ENCODE peak calls at places on chromosomes 3 and 15, in six cellular contexts. O, G, P, Z, W and J are unnamed samples.

GRCh38 chr3:187777331-187778046 is 32.2 kb upstream of the BCL6 start:
- DNase-seq in O (peak), G (no peak), P (no peak), Z (no peak), W (peak), J (peak)

GRCh38 chr3:69391554-69391953 is 5.7 kb upstream of the FRMD4B start:
- DNase-seq in O (no peak), G (no peak), P (no peak), Z (no peak), W (no peak), J (no peak)

GRCh38 chr15:66224946-66225345 is 28.6 kb downstream of the MEGF11 start:
- DNase-seq in O (no peak), G (no peak), P (no peak), Z (no peak), W (no peak), J (no peak)

GRCh38 chr3:177249203-177249602 is 51.9 kb upstream of the TBL1XR1 start:
- DNase-seq in O (peak), G (no peak), P (no peak), Z (no peak), W (no peak), J (no peak)

GRCh38 chr3:126474498-126475410 is 937 bp downstream of the ZXDC start:
- DNase-seq in O (peak), G (peak), P (peak), Z (peak), W (peak), J (no peak)

GRCh38 chr3:129597087-129597791 is 9.2 kb downstream of the PLXND1 start:
- DNase-seq in O (no peak), G (peak), P (peak), Z (no peak), W (no peak), J (no peak)

GRCh38 chr15:40489274-40490175 is 18.7 kb downstream of the CHST14 start:
- DNase-seq in O (no peak), G (no peak), P (no peak), Z (no peak), W (no peak), J (no peak)

GRCh38 chr3:43497405-43497804 is 124.4 kb downstream of the ANO10 start:
- DNase-seq in O (no peak), G (no peak), P (no peak), Z (no peak), W (no peak), J (no peak)

GRCh38 chr3:195551381-195551978 is 8.4 kb upstream of the PPP1R2 start:
- DNase-seq in O (no peak), G (peak), P (no peak), Z (no peak), W (no peak), J (no peak)

GRCh38 chr15:82146990-82147461 is 101.2 kb upstream of the MEX3B start:
- DNase-seq in O (peak), G (no peak), P (peak), Z (no peak), W (peak), J (no peak)

GRCh38 chr3:2354702-2355101 is 256.0 kb downstream of the CNTN4 start:
- DNase-seq in O (no peak), G (no peak), P (no peak), Z (no peak), W (no peak), J (no peak)

GRCh38 chr3:172099495-172099808 is 60.1 kb downstream of the FNDC3B start:
- DNase-seq in O (no peak), G (no peak), P (no peak), Z (no peak), W (no peak), J (no peak)

GRCh38 chr3:13620776-13621365 is 71.9 kb downstream of the FBLN2 start:
- DNase-seq in O (no peak), G (no peak), P (no peak), Z (no peak), W (no peak), J (no peak)

GRCh38 chr3:26087751-26088150 is 297.9 kb downstream of the OXSM start:
- DNase-seq in O (no peak), G (no peak), P (no peak), Z (no peak), W (no peak), J (no peak)

GRCh38 chr3:128245460-128245859 is 92.2 kb downstream of the EEFSEC start:
- DNase-seq in O (no peak), G (no peak), P (no peak), Z (no peak), W (no peak), J (no peak)

GRCh38 chr15:43966646-43967045 is 139.8 kb downstream of the WDR76 start:
- DNase-seq in O (no peak), G (no peak), P (no peak), Z (no peak), W (no peak), J (no peak)

GRCh38 chr3:126434931-126435411 is 40.3 kb downstream of the CFAP100 start:
- DNase-seq in O (no peak), G (no peak), P (no peak), Z (no peak), W (no peak), J (no peak)

GRCh38 chr15:40470423-40471104 is at the start of gene CHST14:
- DNase-seq in O (peak), G (peak), P (peak), Z (no peak), W (no peak), J (no peak)

GRCh38 chr3:143237036-143237688 is 117.6 kb downstream of the CHST2 start:
- DNase-seq in O (no peak), G (no peak), P (no peak), Z (no peak), W (no peak), J (no peak)

GRCh38 chr3:42589382-42590109 is 1.1 kb upstream of the SS18L2 start:
- DNase-seq in O (no peak), G (no peak), P (no peak), Z (no peak), W (no peak), J (no peak)

GRCh38 chr3:122572940-122573412 is 4.5 kb upstream of the PARP15 start:
- DNase-seq in O (peak), G (no peak), P (no peak), Z (no peak), W (peak), J (peak)

GRCh38 chr15:70375586-70375985 is 277.9 kb upstream of the TLE3 start:
- DNase-seq in O (no peak), G (no peak), P (no peak), Z (no peak), W (no peak), J (no peak)

GRCh38 chr3:150765949-150766720 is 3.2 kb upstream of the SIAH2 start:
- DNase-seq in O (no peak), G (no peak), P (peak), Z (no peak), W (peak), J (no peak)

GRCh38 chr3:45943207-45943846 is at the start of gene CXCR6:
- DNase-seq in O (no peak), G (no peak), P (no peak), Z (no peak), W (peak), J (no peak)

GRCh38 chr3:127040216-127040615 is 57.3 kb downstream of the PLXNA1 start:
- DNase-seq in O (no peak), G (no peak), P (no peak), Z (no peak), W (no peak), J (no peak)

GRCh38 chr3:107346559-107346958 is 30.7 kb upstream of the CCDC54 start:
- DNase-seq in O (no peak), G (no peak), P (no peak), Z (no peak), W (peak), J (no peak)

GRCh38 chr3:42742688-42743087 is 30.4 kb downstream of the CCDC13 start:
- DNase-seq in O (no peak), G (no peak), P (no peak), Z (no peak), W (no peak), J (no peak)

GRCh38 chr15:51718199-51718598 is 19.3 kb downstream of the LYSMD2 start:
- DNase-seq in O (no peak), G (no peak), P (no peak), Z (no peak), W (no peak), J (no peak)

GRCh38 chr3:107468782-107469181 is 54.0 kb upstream of the BBX start:
- DNase-seq in O (no peak), G (no peak), P (no peak), Z (no peak), W (no peak), J (no peak)

GRCh38 chr3:130662407-130663028 is 84.1 kb downstream of the PIK3R4 start:
- DNase-seq in O (no peak), G (no peak), P (no peak), Z (no peak), W (no peak), J (no peak)

GRCh38 chr3:126267169-126267975 is 87.0 kb upstream of the ALDH1L1 start:
- DNase-seq in O (peak), G (peak), P (peak), Z (no peak), W (peak), J (no peak)

GRCh38 chr3:78634316-78634715 is 1133.5 kb downstream of the ROBO1 start:
- DNase-seq in O (no peak), G (no peak), P (no peak), Z (no peak), W (no peak), J (no peak)

GRCh38 chr3:186021673-186022362 is 84.0 kb upstream of the TRA2B start:
- DNase-seq in O (peak), G (no peak), P (peak), Z (no peak), W (peak), J (peak)

GRCh38 chr3:139689122-139689521 is 11.3 kb upstream of the NMNAT3 start:
- DNase-seq in O (no peak), G (no peak), P (no peak), Z (no peak), W (no peak), J (no peak)

GRCh38 chr3:14117468-14118399 is 6.9 kb downstream of the CHCHD4 start:
- DNase-seq in O (no peak), G (no peak), P (no peak), Z (no peak), W (no peak), J (no peak)

GRCh38 chr15:73368301-73369072 is at the start of gene HCN4:
- DNase-seq in O (no peak), G (peak), P (no peak), Z (no peak), W (no peak), J (no peak)

GRCh38 chr15:64806509-64806908 is 18.9 kb downstream of the PIF1 start:
- DNase-seq in O (no peak), G (peak), P (no peak), Z (no peak), W (no peak), J (no peak)
- H3K27ac ChIP-seq in O (no peak), G (peak), P (no peak), Z (peak), W (no peak), J (no peak)

DNA sequence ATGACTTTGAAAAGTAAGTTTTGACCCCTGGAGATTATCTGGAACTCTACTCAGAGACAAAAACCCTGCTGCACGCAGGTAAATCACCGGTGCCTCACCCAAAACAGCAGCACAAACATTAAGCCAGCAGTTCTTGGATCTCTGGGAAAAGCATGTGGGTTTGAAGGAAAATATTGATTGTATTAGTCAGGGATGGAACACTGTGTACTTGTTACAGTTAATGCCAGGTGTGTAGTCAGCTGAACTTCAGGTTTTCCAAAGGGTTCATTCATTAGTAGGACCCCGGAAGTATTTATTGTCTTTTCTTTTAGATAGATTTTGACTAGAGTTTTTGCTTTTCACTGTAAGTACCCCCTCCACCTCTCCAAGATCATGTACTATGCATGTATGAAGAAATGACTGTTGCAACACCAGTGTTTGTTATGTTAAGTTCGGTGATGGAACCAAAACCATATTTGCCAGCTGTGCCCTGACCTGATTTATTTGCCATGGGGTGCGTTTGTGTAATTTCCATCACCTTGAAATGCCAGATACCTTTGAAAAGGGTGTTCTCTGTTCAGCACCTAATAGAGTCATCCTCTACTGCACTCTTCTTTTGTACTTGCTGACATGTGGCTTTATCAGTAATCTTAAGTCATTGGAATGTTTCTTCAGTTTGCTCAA is 14.5 kb downstream of the ARHGEF26 start:
- DNase-seq in O (no peak), G (no peak), P (no peak), Z (no peak), W (peak), J (no peak)
- H3K27ac ChIP-seq in O (no peak), G (no peak), P (no peak), Z (no peak), W (peak), J (no peak)

GRCh38 chr15:74808840-74809229 is 3.8 kb upstream of the LMAN1L start:
- DNase-seq in O (no peak), G (no peak), P (no peak), Z (no peak), W (no peak), J (no peak)

GRCh38 chr15:74809242-74809641 is 3.4 kb upstream of the LMAN1L start:
- DNase-seq in O (no peak), G (peak), P (no peak), Z (no peak), W (no peak), J (no peak)

GRCh38 chr15:74812533-74812932 is at the start of gene LMAN1L:
- DNase-seq in O (no peak), G (peak), P (no peak), Z (no peak), W (no peak), J (no peak)

GRCh38 chr15:74808073-74808839 is 4.4 kb upstream of the LMAN1L start:
- DNase-seq in O (peak), G (peak), P (no peak), Z (no peak), W (peak), J (no peak)

DNA sequence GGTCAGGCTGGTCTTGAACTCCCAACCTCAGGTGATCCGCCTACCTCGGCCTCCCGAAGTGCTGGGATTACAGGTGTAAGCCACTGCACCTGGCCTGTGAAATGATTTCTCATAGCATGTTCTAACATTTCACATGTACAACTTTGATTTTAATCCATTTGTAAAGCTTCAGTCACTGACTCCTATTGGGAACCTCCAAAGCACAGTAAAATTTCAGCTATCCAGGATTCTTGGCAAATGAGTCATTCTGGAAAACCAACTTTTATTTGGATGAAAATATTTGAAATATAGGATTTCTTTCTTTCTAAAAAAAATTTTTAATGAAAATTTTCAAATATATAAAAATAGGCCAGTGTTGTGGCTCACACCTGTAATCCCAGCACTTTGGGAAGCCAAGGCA is 2.7 kb upstream of the LMAN1L start:
- DNase-seq in O (no peak), G (no peak), P (no peak), Z (no peak), W (no peak), J (no peak)
- H3K27ac ChIP-seq in O (no peak), G (no peak), P (no peak), Z (no peak), W (no peak), J (no peak)

GRCh38 chr3:15324335-15324734 is 8.1 kb downstream of the SH3BP5 start:
- DNase-seq in O (no peak), G (peak), P (peak), Z (no peak), W (no peak), J (no peak)
- H3K27ac ChIP-seq in O (peak), G (no peak), P (no peak), Z (peak), W (no peak), J (no peak)

GRCh38 chr3:31945738-31946052 is 35.4 kb downstream of the OSBPL10 start:
- DNase-seq in O (no peak), G (no peak), P (no peak), Z (no peak), W (no peak), J (no peak)
- H3K27ac ChIP-seq in O (no peak), G (no peak), P (no peak), Z (peak), W (no peak), J (no peak)

GRCh38 chr15:41492597-41493204 is 973 bp upstream of the ITPKA start:
- DNase-seq in O (no peak), G (no peak), P (no peak), Z (no peak), W (no peak), J (no peak)
- H3K27ac ChIP-seq in O (no peak), G (no peak), P (no peak), Z (peak), W (no peak), J (peak)

DNA sequence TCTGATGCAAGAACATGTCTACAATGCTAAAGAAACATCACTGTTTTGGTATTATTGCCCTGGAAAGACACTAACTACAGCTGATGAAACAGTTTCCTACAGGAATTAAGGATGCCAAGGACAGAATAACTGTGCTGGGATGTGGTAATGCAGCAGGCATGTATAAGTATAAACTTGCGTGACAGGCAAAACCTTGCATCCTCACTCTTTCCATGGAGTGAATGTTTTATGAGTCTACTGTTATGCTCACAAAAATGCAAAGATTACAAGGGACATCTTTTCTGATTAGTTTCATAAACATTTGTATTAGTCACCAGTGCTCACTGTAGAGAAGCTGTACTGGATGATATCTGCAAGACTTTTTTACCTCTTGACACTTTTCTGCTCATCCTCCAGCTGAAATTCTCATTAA is 143.6 kb downstream of the NAALADL2 start:
- DNase-seq in O (no peak), G (no peak), P (peak), Z (no peak), W (peak), J (peak)
- H3K27ac ChIP-seq in O (no peak), G (no peak), P (peak), Z (no peak), W (no peak), J (peak)